ENCODE peak calls at places on chromosomes 11 and 22, in four cellular contexts. B is naive thymus-derived CD4-positive, alpha-beta T cell; R is aorta; P is thoracic aorta. E is an unnamed sample.

GRCh38 chr11:14644396-14645246 is 1.0 kb downstream of the PDE3B start:
- DNase-seq in P (no peak), R (peak; percentile 59), B (peak; percentile 52), E (no peak)

GRCh38 chr11:95599959-95600586 is 189.5 kb downstream of the FAM76B start:
- DNase-seq in B (no peak), P (no peak), R (no peak), E (no peak)

GRCh38 chr11:100876826-100877545 is 189.9 kb downstream of the ARHGAP42 start:
- DNase-seq in P (no peak), R (no peak), B (no peak), E (no peak)

GRCh38 chr22:48581821-48582469 is 1245.7 kb downstream of the BRD1 start:
- DNase-seq in P (no peak), R (peak; percentile 29), B (no peak), E (no peak)

GRCh38 chr11:16893456-16894076 is 120.6 kb downstream of the PLEKHA7 start:
- DNase-seq in B (no peak), R (no peak), P (no peak), E (no peak)

GRCh38 chr11:32229566-32230240 is 138.8 kb downstream of the RCN1 start:
- DNase-seq in R (no peak), B (no peak), P (no peak), E (peak; percentile 83)

GRCh38 chr11:111923951-111924350 is 5.2 kb downstream of the C11orf52 start:
- DNase-seq in P (no peak), R (no peak), B (no peak), E (peak; percentile 80)

GRCh38 chr11:10561043-10561818 is 7.2 kb downstream of the LYVE1 start:
- DNase-seq in R (no peak), P (no peak), B (no peak), E (no peak)

GRCh38 chr11:65066805-65067291 is 8.5 kb upstream of the NAALADL1 start:
- DNase-seq in R (no peak), P (no peak), B (no peak), E (no peak)

GRCh38 chr11:4480577-4481539 is 1.6 kb upstream of the OR52K1 start:
- DNase-seq in P (no peak), B (no peak), R (no peak), E (no peak)

GRCh38 chr11:123145220-123145619 is 49.8 kb downstream of the CLMP start:
- DNase-seq in B (no peak), P (peak; percentile 28), R (no peak), E (no peak)

GRCh38 chr11:15104166-15104565 is 10.6 kb upstream of the INSC start:
- DNase-seq in B (no peak), P (no peak), R (no peak), E (no peak)

GRCh38 chr11:117145393-117145761 is 1.3 kb downstream of the PAFAH1B2 start:
- DNase-seq in R (no peak), B (no peak), P (no peak), E (no peak)

GRCh38 chr11:117144477-117145392 is 648 bp downstream of the PAFAH1B2 start:
- DNase-seq in B (peak; percentile 26), R (peak; percentile 73), P (peak; percentile 47), E (peak; percentile 94)

GRCh38 chr11:117143390-117143789 is 697 bp upstream of the PAFAH1B2 start:
- DNase-seq in B (peak; percentile 27), P (no peak), R (peak; percentile 72), E (no peak)

GRCh38 chr11:117143871-117144476 is at the start of gene PAFAH1B2:
- DNase-seq in R (peak; percentile 97), P (peak; percentile 83), B (peak; percentile 95), E (peak; percentile 99)

GRCh38 chr11:117146521-117146920 is 2.4 kb downstream of the PAFAH1B2 start:
- DNase-seq in R (no peak), B (no peak), P (no peak), E (no peak)
- H3K4me1 ChIP-seq in R (no peaks in the 10 kb centered on the region), B (peaks cover 10% of the 10 kb centered on the region), P (peaks cover 35% of the 10 kb centered on the region), E (peaks cover 62% of the 10 kb centered on the region)

GRCh38 chr22:28419916-28420315 is 259.7 kb downstream of the TTC28 start:
- DNase-seq in B (no peak), P (no peak), R (no peak), E (no peak)
- H3K4me3 ChIP-seq in B (no peak overlapping the region), P (no peak overlapping the region), R (no peak overlapping the region), E (no peak overlapping the region)

GRCh38 chr11:124761301-124762021 is 629 bp downstream of the ESAM start:
- DNase-seq in B (no peak), R (no peak), P (no peak), E (peak; percentile 45)
- H3K27me3 ChIP-seq in B (peaks cover 16% of the 10 kb centered on the region), R (no peaks in the 10 kb centered on the region), P (no peaks in the 10 kb centered on the region), E (peaks cover 59% of the 10 kb centered on the region)

GRCh38 chr11:128488471-128488870 is 98.9 kb downstream of the ETS1 start:
- DNase-seq in P (peak; percentile 47), B (no peak), R (no peak), E (no peak)
- H3K4me1 ChIP-seq in P (peaks cover 36% of the 10 kb centered on the region), B (peaks cover 96% of the 10 kb centered on the region), R (peaks cover 3% of the 10 kb centered on the region), E (peaks cover 37% of the 10 kb centered on the region)

GRCh38 chr22:42284230-42284591 is 13.8 kb upstream of the TCF20 start:
- DNase-seq in B (no peak), R (no peak), P (no peak), E (no peak)
- H3K4me3 ChIP-seq in B (no peak overlapping the region), R (no peak overlapping the region), P (peak overlapping the region; percentile 69), E (peak overlapping the region; percentile 50)

GRCh38 chr11:67640021-67640757 is 626 bp upstream of the TBX10 start:
- DNase-seq in R (no peak), P (no peak), B (no peak), E (no peak)
- H3K27me3 ChIP-seq in R (no peaks in the 10 kb centered on the region), P (no peaks in the 10 kb centered on the region), B (no peaks in the 10 kb centered on the region), E (no peaks in the 10 kb centered on the region)

GRCh38 chr22:40021401-40022000 is 26.7 kb downstream of the FAM83F start:
- DNase-seq in R (peak; percentile 34), B (no peak), P (no peak), E (no peak)

GRCh38 chr22:40018051-40018450 is 23.3 kb downstream of the FAM83F start:
- DNase-seq in P (no peak), B (no peak), R (no peak), E (no peak)

GRCh38 chr22:40020956-40021355 is 26.2 kb downstream of the FAM83F start:
- DNase-seq in B (no peak), P (no peak), R (no peak), E (no peak)

GRCh38 chr22:40019100-40019499 is 24.3 kb downstream of the FAM83F start:
- DNase-seq in R (no peak), B (no peak), P (no peak), E (no peak)

GRCh38 chr22:40019681-40020080 is 24.9 kb downstream of the FAM83F start:
- DNase-seq in R (no peak), B (no peak), P (no peak), E (no peak)
- H3K4me1 ChIP-seq in R (no peaks in the 10 kb centered on the region), B (peaks cover 3% of the 10 kb centered on the region), P (peaks cover 4% of the 10 kb centered on the region), E (peaks cover 3% of the 10 kb centered on the region)

GRCh38 chr11:118715245-118715807 is 35.9 kb upstream of the TREH start:
- DNase-seq in P (no peak), R (no peak), B (no peak), E (no peak)

GRCh38 chr11:118714816-118715215 is 35.4 kb upstream of the TREH start:
- DNase-seq in P (no peak), R (no peak), B (no peak), E (no peak)

DNA sequence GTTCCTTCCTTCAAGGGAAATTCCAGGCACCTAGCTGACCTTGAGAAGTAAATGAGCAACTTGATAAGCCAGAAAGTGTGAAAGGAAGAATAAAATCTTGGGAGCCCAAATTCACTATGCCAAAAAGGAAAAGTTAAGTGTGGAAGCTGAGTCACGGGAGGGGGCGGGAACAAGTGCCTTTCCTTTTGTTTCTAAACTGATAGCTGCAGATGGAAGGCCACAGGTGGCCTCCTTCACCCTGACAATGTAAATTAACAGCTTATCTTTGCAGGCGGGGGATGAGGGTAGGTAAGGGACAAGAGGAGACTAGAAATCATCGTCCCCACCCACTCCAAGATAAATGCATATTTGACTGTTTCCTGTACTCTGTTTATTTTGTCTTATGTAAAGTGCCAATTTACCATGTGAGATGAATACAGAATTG is 36.4 kb upstream of the TREH start:
- DNase-seq in R (no peak), B (no peak), P (no peak), E (no peak)
- H3K4me3 ChIP-seq in R (no peak overlapping the region), B (no peak overlapping the region), P (no peak overlapping the region), E (no peak overlapping the region)

DNA sequence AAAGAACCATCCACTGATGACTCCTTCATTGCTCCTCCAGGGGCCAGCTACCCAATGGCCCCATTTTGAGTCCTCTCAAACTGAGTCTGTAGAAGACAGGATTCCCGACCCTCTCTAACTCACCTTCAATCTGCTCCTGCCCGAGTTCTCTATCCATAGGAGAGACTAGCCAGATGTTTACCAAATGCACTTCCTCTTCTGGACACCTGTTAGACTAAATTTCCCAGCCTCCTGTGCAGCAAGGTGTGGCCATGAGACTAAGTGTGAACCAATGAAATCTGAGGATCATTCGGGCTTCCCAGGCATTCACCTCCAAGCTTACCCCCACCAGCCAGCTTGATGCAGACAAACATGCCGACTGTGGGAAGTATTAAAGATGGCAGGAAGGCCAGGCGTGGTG is 7.6 kb downstream of the PISD start:
- DNase-seq in P (no peak), B (no peak), R (no peak), E (no peak)
- H3K27me3 ChIP-seq in P (no peaks in the 10 kb centered on the region), B (no peaks in the 10 kb centered on the region), R (no peaks in the 10 kb centered on the region), E (no peaks in the 10 kb centered on the region)